ENCODE peak calls at places on chromosomes 4 and X, in six cellular contexts. G is progenitor cell of endocrine pancreas; T is pons; E is amygdala; S is stimulated activated CD8-positive, alpha-beta memory T cell treated with anti-CD3 and anti-CD28 coated beads, Interleukin-4, amount 100 ng/mL, for 1 hour; A is caudate nucleus. C is an unnamed sample.

GRCh38 chr4:30396772-30397475 is 323.2 kb upstream of the PCDH7 start:
- DNase-seq in E (no peak), T (no peak), S (no peak), A (no peak), G (no peak), C (no peak)

GRCh38 chrX:85544609-85545008 is 165.1 kb upstream of the POF1B start:
- DNase-seq in G (no peak), S (no peak), A (no peak), E (no peak), T (no peak), C (no peak)

GRCh38 chr4:13534344-13535063 is 9.8 kb downstream of the NKX3-2 start:
- DNase-seq in G (no peak), T (no peak), E (no peak), S (no peak), A (no peak), C (no peak)

GRCh38 chr4:161949941-161950725 is 213.7 kb downstream of the FSTL5 start:
- DNase-seq in T (peak; percentile 23), A (no peak), E (no peak), S (no peak), G (no peak), C (no peak)

GRCh38 chr4:8939160-8939855 is 67.7 kb upstream of the HMX1 start:
- DNase-seq in T (no peak), A (no peak), G (no peak), S (no peak), E (no peak), C (no peak)

GRCh38 chr4:179328627-179329026 is 1886.4 kb upstream of the AGA start:
- DNase-seq in E (no peak), T (no peak), A (no peak), G (no peak), S (no peak), C (no peak)

GRCh38 chr4:184934961-184935360 is 83.3 kb upstream of the HELT start:
- DNase-seq in G (no peak), A (no peak), T (no peak), E (no peak), S (no peak), C (no peak)

GRCh38 chr4:11512861-11513260 is 84.2 kb upstream of the HS3ST1 start:
- DNase-seq in S (no peak), A (no peak), G (no peak), T (no peak), E (no peak), C (no peak)

GRCh38 chrX:107747596-107748161 is 27.9 kb downstream of the TSC22D3 start:
- DNase-seq in G (no peak), A (no peak), E (peak; percentile 42), T (peak; percentile 36), S (no peak), C (no peak)

GRCh38 chr4:98662619-98663225 is 4.3 kb upstream of the TSPAN5 start:
- DNase-seq in T (no peak), G (no peak), E (no peak), A (no peak), S (no peak), C (no peak)

C was measured in substantia nigra.